ENCODE peak calls at places on chromosomes 1 and 21, in ten cellular contexts. W is stimulated activated effector memory CD8-positive, alpha-beta T cell treated with anti-CD3 and anti-CD28 coated beads, Interleukin-12 subunit alpha, Interleukin-12 subunit beta, amount 100 ng/mL, for 72 hours; F is aorta; Z is activated CD8-positive, alpha-beta T cell treated with anti-CD3 and anti-CD28 coated beads, Interleukin-2, amount 10 ng/mL, durations not matched to agents 7 days and 5 days; H is activated CD4-positive, alpha-beta T cell treated with anti-CD3 and anti-CD28 coated beads for 36 hours; N is natural killer cell; V is naive B cell; I is GM12878; L is central memory CD8-positive, alpha-beta T cell; O is heart right ventricle. E is an unnamed sample.

GRCh38 chr1:200731654-200732332 is 6.9 kb upstream of the CAMSAP2 start:
- ATAC-seq in W (no peak), F (no peak), Z (no peak), H (no peak), N (no peak), V (no peak), I (no peak), L (no peak), O (no peak), E (no peak)

GRCh38 chr1:236845830-236846229 is 50.7 kb downstream of the MTR start:
- ATAC-seq in W (no peak), F (no peak), Z (no peak), H (no peak), N (no peak), V (no peak), I (no peak), L (no peak), O (no peak), E (no peak)

GRCh38 chr1:95041491-95042165 is 31.1 kb downstream of the ALG14 start:
- ATAC-seq in W (no peak), F (peak; percentile 91), Z (peak; percentile 63), H (no peak), N (no peak), V (peak; percentile 54), I (peak; percentile 73), L (no peak), O (peak; percentile 83), E (peak; percentile 72)

GRCh38 chr1:229148743-229149142 is 122.2 kb upstream of the RAB4A start:
- ATAC-seq in W (peak; percentile 26), F (no peak), Z (no peak), H (no peak), N (peak; percentile 57), V (no peak), I (no peak), L (no peak), O (no peak), E (peak; percentile 6)

GRCh38 chr1:6638226-6638625 is 13.6 kb downstream of the THAP3 start:
- ATAC-seq in W (no peak), F (peak; percentile 88), Z (no peak), H (no peak), N (no peak), V (no peak), I (no peak), L (no peak), O (peak; percentile 53), E (no peak)

GRCh38 chr1:162851341-162851740 is 9.6 kb downstream of the CCDC190 start:
- ATAC-seq in W (no peak), F (no peak), Z (no peak), H (no peak), N (no peak), V (no peak), I (no peak), L (no peak), O (no peak), E (no peak)

GRCh38 chr1:154501423-154502065 is 475 bp upstream of the TDRD10 start:
- ATAC-seq in W (no peak), F (peak; percentile 74), Z (peak; percentile 13), H (no peak), N (peak; percentile 43), V (peak; percentile 37), I (no peak), L (no peak), O (peak; percentile 42), E (peak; percentile 43)

GRCh38 chr1:89331890-89332289 is 32.0 kb upstream of the GBP6 start:
- ATAC-seq in W (no peak), F (no peak), Z (no peak), H (no peak), N (no peak), V (no peak), I (no peak), L (no peak), O (no peak), E (no peak)

GRCh38 chr1:101178341-101178687 is 58.5 kb upstream of the S1PR1 start:
- ATAC-seq in W (no peak), F (no peak), Z (peak; percentile 14), H (no peak), N (no peak), V (no peak), I (no peak), L (no peak), O (no peak), E (no peak)

GRCh38 chr1:15691434-15692032 is 7.4 kb downstream of the PLEKHM2 start:
- ATAC-seq in W (no peak), F (peak; percentile 77), Z (no peak), H (no peak), N (no peak), V (no peak), I (no peak), L (no peak), O (peak; percentile 86), E (no peak)

GRCh38 chr1:183777359-183777758 is 27.6 kb upstream of the RGL1 start:
- ATAC-seq in W (no peak), F (peak; percentile 19), Z (no peak), H (no peak), N (no peak), V (no peak), I (no peak), L (no peak), O (no peak), E (no peak)

GRCh38 chr21:44301961-44302406 is 2.1 kb downstream of the PFKL start:
- ATAC-seq in W (no peak), F (no peak), Z (no peak), H (no peak), N (no peak), V (no peak), I (peak; percentile 3), L (no peak), O (no peak), E (no peak)

GRCh38 chr21:34579411-34579810 is 35.5 kb downstream of the RCAN1 start:
- ATAC-seq in W (peak; percentile 93), F (no peak), Z (no peak), H (peak; percentile 88), N (no peak), V (no peak), I (no peak), L (no peak), O (no peak), E (peak; percentile 66)

GRCh38 chr1:115329965-115330364 is 8.1 kb downstream of the NGF start:
- ATAC-seq in W (no peak), F (no peak), Z (no peak), H (no peak), N (no peak), V (no peak), I (no peak), L (no peak), O (no peak), E (no peak)

GRCh38 chr1:172726740-172727139 is 67.8 kb downstream of the FASLG start:
- ATAC-seq in W (no peak), F (no peak), Z (no peak), H (no peak), N (no peak), V (no peak), I (no peak), L (no peak), O (no peak), E (no peak)

GRCh38 chr1:147897030-147897756 is 5.4 kb upstream of the GJA8 start:
- ATAC-seq in W (no peak), F (no peak), Z (no peak), H (no peak), N (no peak), V (no peak), I (no peak), L (no peak), O (no peak), E (no peak)

GRCh38 chr1:52567943-52568342 is 15.1 kb upstream of the TUT4 start:
- ATAC-seq in W (no peak), F (no peak), Z (no peak), H (peak; percentile 30), N (no peak), V (no peak), I (no peak), L (no peak), O (no peak), E (no peak)

GRCh38 chr1:226325178-226325577 is 16.2 kb upstream of the LIN9 start:
- ATAC-seq in W (no peak), F (no peak), Z (no peak), H (no peak), N (no peak), V (no peak), I (no peak), L (no peak), O (no peak), E (peak; percentile 70)

GRCh38 chr1:81702903-81703302 is 97.8 kb upstream of the ADGRL2 start:
- ATAC-seq in W (no peak), F (no peak), Z (no peak), H (no peak), N (no peak), V (no peak), I (peak; percentile 86), L (no peak), O (no peak), E (peak; percentile 48)

GRCh38 chr1:48794815-48795214 is 18.1 kb upstream of the BEND5 start:
- ATAC-seq in W (peak; percentile 31), F (no peak), Z (no peak), H (peak; percentile 59), N (no peak), V (no peak), I (no peak), L (no peak), O (no peak), E (no peak)